ENCODE peak calls at places on chromosomes 1 and 21, in six cellular contexts. H is pancreas, Q is BE2C, T is Calu3, A is heart right ventricle, G is HFFc6. W is an unnamed sample.

GRCh38 chr1:30645807-30646206 is 77.6 kb downstream of the MATN1 start:
- DNase-seq in H (no peak), G (peak), T (no peak), Q (no peak), A (no peak), W (no peak)

GRCh38 chr1:156368889-156369684 is at the start of gene RHBG:
- DNase-seq in A (no peak), H (peak), G (no peak), Q (no peak), T (peak), W (no peak)

GRCh38 chr1:201309420-201309819 is 26.1 kb downstream of the PKP1 start:
- DNase-seq in H (peak), G (peak), A (peak), T (peak), Q (peak), W (no peak)

GRCh38 chr1:8674912-8675311 is 142.5 kb downstream of the RERE start:
- DNase-seq in G (peak), H (no peak), Q (peak), T (no peak), A (no peak), W (no peak)

GRCh38 chr1:2003564-2004131 is at the start of gene CFAP74:
- DNase-seq in A (peak), H (peak), Q (peak), T (peak), G (no peak), W (no peak)

GRCh38 chr1:215731699-215732098 is 164.6 kb downstream of the KCTD3 start:
- DNase-seq in A (no peak), H (no peak), T (no peak), Q (no peak), G (no peak), W (no peak)

GRCh38 chr1:203521071-203521794 is 27.3 kb downstream of the OPTC start:
- DNase-seq in G (no peak), A (no peak), Q (peak), H (peak), T (no peak), W (no peak)

GRCh38 chr1:227043755-227044154 is 103.7 kb downstream of the COQ8A start:
- DNase-seq in Q (no peak), T (no peak), G (no peak), A (no peak), H (no peak), W (no peak)

DNA sequence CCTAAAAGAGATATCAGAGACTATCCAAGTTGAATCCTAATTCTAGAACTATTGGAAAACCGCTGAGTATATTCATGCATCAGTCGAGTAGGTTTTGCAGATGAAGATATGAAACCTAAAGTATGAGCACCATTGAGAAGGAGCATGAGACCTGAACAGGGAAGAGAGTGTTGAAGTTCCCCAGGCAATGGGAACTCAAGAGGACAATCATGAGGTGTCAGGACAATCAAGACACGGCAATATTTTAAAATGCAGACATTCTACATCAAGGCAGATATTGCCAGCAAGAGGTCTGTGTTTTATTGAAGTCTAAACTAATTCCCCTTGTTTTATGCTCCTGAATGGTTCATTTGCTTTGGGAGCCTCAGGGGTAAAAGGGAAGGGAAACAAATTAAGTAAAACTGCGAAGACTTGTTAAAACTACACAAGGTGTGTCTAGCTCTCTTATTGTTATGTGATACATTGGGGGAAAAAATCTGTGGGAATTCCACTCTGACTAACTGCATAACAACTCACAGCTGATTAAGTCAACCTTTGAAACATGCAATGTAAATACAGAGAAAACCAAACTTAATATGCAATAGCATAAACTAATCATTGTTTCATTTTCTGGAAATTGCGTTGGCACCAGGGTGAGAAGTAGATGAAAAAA is 347.9 kb upstream of the ADGRL2 start:
- DNase-seq in H (no peak), Q (no peak), G (no peak), A (no peak), T (no peak), W (no peak)
- TF ChIP-seq CTCF in H (no peak), Q (no peak), G (no peak), A (no peak), T (no peak), W (no peak)

GRCh38 chr21:33377221-33377620 is 26.0 kb upstream of the IFNGR2 start:
- DNase-seq in H (no peak), A (no peak), T (no peak), G (no peak), Q (no peak), W (no peak)

GRCh38 chr21:33373451-33373850 is 29.8 kb upstream of the IFNGR2 start:
- DNase-seq in G (peak), H (no peak), A (no peak), Q (no peak), T (no peak), W (no peak)

GRCh38 chr21:33374874-33375644 is 28.2 kb upstream of the IFNGR2 start:
- DNase-seq in Q (no peak), H (no peak), G (no peak), T (no peak), A (no peak), W (no peak)

GRCh38 chr21:33372582-33372981 is 30.6 kb upstream of the IFNGR2 start:
- DNase-seq in A (no peak), Q (no peak), G (no peak), T (no peak), H (no peak), W (no peak)

DNA sequence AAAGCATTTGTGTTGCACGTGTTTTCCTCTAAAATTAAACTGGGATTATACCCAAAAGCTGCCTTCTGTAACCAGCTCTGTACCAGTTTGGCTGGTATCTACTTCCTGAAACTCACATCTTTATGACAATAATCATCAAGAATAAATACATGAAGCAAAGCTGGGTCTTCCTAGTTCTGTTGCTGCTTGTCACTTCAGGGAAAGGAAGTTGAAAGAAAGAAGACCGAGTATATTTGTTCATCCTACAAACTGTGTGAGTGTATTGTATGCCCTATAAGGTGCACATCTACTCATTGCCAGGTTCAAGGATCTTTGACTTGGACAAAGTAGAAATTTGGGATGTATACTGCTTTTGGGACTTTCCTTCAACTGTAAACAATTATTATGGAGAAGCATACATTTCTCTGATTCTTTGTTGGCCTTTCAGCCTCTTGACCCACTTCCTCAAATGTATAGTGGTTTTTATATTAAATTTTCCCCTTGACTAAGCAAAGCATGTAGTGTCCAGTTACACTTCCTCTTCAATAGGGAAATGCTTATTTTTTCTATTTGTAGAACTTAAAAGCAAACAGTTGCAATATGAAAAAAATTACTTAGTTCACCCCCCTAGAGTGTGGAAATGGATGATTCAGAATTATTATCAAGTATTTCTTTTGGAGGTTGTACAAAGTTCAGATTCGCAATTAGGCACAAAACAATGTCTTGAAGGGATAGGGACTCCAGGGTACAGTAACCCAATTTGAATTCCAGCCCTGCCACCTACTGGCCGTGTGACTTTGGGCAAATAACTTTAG is 28.9 kb upstream of the IFNGR2 start:
- DNase-seq in A (peak), Q (peak), H (peak), G (peak), T (peak), W (no peak)
- TF ChIP-seq CTCF in A (peak), Q (peak), H (peak), G (peak), T (no peak), W (no peak)

DNA sequence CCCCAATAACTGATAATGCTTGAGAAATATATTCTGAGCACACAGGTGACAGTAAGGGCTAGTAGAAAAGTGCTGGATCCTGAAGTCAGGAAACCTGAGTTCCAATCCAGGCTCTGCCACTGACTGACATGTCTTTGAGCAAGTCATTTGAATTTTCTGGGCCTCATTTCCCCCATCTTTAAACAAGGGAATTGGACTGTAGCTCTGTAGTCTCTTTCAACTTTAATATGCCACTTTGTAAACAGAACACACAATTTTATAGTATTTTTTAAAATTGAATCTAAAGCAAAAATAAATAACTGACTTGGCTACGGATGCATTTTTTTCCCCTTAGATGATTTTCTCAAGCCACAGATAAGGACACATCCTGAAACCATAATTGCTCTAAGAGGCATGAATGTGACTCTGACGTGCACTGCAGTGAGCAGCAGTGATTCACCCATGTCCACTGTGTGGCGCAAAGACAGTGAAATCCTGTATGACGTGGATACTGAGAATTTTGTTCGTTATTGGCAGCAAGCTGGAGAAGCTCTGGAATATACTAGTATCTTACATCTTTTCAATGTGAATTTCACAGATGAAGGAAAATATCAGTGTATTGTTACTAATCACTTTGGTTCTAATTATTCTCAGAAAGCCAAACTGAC is 37.0 kb downstream of the LRIG2 start:
- DNase-seq in T (no peak), A (peak), Q (peak), H (no peak), G (peak), W (no peak)
- TF ChIP-seq CTCF in T (no peak), A (no peak), Q (peak), H (no peak), G (peak), W (no peak)

GRCh38 chr21:42515708-42516502 is 2.3 kb downstream of the SLC37A1 start:
- DNase-seq in G (no peak), T (peak), Q (no peak), H (peak), A (no peak), W (no peak)

GRCh38 chr21:42514883-42515228 is 1.2 kb downstream of the SLC37A1 start:
- DNase-seq in A (no peak), Q (no peak), G (no peak), T (no peak), H (no peak), W (no peak)

GRCh38 chr21:42513985-42514882 is 582 bp downstream of the SLC37A1 start:
- DNase-seq in T (peak), G (no peak), H (peak), A (peak), Q (no peak), W (no peak)

GRCh38 chr21:42512346-42513034 is 1.2 kb upstream of the SLC37A1 start:
- DNase-seq in H (no peak), Q (no peak), T (no peak), A (no peak), G (no peak), W (no peak)

DNA sequence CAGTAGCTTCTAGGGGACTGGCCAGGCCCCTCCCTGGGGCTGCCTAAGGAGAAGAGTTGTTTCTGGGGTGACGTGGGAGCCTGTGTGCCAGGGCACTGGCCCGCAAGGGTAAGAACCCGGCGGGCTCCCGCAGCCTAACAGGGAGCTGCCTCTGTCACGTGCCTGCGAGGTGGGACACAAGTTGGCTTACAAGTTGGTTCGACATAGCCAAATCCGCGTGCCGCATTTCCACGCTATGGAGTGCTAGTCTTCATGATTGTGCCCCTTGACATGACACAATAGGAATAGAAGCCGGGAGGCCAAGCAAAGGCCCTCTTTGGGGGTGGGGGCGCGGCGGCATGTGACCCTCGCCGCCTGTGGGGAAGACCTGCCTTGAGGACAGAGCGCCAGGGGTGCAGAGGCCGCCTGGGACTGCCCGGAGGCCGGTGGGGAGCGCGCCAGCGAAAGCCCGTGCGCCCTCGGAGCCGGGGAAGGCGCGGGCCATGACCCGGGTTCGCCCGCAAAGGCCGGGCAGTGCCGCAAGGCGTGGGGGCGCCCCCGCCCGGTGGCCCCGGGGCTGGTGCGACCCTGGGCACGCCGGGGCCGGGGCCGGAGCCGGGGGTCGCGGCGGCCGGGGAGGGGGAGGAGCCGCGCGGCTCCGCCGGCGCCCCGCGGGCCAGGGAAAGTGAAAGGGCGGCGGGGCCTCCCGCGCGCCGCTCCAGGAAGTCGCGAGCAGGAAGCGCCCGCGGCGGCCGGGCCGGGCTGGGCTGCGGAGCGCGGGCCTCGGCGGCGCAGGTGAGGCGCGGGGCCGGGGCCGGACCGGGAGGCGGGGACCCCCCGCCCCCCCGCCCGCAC is at the start of gene SLC37A1:
- DNase-seq in H (no peak), A (no peak), G (no peak), Q (no peak), T (peak), W (no peak)
- TF ChIP-seq CTCF in H (no peak), A (no peak), G (no peak), Q (no peak), T (no peak), W (no peak)

GRCh38 chr1:204904228-204904810 is 33.7 kb downstream of the NFASC start:
- DNase-seq in H (no peak), T (no peak), G (no peak), A (no peak), Q (no peak), W (no peak)

DNA sequence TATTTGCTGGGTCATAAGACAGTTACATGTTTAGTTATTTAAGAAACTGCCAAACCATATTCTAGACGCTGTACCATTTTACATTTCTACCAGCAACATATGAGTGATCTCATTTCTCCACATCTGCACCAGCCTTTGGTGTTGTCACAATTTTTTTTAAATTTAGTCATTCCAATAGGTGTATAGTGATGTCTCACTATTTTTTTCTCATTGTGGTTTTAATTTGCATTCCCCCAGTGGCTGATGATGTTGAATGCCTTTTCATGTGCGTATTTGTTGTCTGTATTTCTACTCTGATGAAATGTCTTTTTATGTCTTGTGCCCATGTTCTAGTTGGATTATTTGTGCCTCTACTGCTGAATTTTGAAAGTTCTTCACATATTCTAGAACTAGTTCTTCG is 38.4 kb downstream of the NFASC start:
- DNase-seq in Q (no peak), A (no peak), H (no peak), G (no peak), T (no peak), W (no peak)
- TF ChIP-seq CTCF in Q (no peak), A (no peak), H (no peak), G (no peak), T (no peak), W (no peak)

GRCh38 chr21:26707241-26707640 is 134.2 kb upstream of the CYYR1 start:
- DNase-seq in G (no peak), Q (no peak), T (no peak), H (no peak), A (no peak), W (no peak)
- TF ChIP-seq CTCF in G (no peak), Q (no peak), T (no peak), H (no peak), A (no peak), W (no peak)

DNA sequence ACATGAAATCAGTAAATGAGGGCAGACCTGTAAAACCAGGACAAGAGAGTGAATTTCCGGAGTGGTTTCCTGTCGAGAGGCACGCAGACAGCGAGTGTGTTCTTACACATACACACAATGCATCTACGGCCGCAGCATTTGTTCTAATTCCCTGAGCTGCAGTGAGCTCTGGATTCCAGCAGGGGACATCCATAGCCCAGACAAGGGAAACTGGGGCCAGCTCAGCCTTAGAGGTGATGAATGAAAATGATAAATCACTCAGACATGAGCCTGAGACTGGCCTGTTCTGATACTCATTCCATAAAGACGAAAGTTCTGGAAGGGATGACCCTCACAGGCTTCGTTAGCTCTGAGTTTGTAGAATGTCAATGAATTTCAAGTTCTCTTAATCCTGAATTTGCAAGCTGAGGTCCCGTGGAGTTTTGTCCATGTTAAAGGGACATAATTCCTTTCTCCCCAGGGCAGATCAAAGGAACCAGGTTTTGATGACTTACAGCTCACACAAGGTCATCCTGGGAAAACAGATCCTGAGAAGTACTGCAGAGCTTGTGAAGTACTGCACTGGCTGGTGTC is 207.9 kb upstream of the C1orf87 start:
- DNase-seq in H (peak), A (peak), G (peak), T (peak), Q (peak), W (peak)
- TF ChIP-seq CTCF in H (peak), A (peak), G (peak), T (peak), Q (peak), W (no peak)

DNA sequence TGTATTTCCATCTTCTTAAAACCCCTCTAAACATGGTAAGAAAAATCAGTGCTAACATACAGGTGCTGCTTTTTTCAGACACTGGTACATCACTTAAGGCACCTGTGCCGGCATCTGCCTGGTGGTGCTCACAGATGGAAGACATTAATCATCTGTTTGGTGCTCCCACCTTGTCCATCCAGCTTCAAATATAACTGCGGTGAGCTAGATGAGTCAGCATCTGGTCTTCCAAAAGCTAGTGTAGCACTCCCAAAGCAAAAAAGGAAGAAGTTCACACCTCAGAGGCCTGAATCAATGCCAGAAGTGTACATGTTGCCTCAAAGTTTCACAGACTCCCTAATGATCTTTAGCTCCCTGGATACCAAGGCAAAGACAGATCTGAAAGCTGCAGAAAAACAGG is 44.4 kb downstream of the TM2D1 start:
- DNase-seq in G (no peak), Q (no peak), T (no peak), A (no peak), H (no peak), W (no peak)
- TF ChIP-seq CTCF in G (no peak), Q (no peak), T (no peak), A (no peak), H (no peak), W (no peak)

DNA sequence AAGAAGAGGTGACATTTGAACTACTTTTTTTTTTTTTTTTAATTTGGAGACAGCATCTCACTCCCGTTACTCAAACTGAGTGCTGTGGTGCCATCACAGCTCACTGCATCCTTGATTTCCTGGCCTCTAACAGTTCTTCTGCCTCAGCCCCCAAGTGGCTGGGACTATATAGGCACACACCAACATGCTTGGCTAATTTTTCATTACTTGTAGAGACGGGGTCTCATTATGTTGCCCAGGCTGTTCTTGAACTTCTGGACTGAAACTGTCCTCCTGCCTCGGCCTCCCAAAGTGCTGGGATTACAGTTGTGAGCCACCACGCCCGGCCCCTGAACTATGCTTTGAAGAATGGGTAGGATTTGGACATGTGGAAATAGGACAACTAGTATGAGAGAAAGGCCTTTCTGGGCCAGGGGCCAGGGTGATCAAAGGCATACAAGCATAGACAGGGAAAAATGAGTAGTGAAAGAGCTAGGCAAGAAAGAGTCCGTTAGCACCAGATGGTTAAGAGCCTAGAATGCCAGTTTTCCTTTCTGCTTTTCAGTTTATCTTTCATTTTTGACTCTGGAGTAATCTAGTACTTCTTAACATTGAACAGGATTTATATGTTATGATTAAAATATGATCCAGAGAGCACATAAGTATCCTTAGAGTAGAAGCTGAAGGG is 6.3 kb downstream of the RABGAP1L start:
- DNase-seq in T (no peak), Q (no peak), A (peak), G (no peak), H (no peak), W (no peak)
- TF ChIP-seq CTCF in T (no peak), Q (no peak), A (no peak), G (no peak), H (no peak), W (no peak)